ENCODE peak calls at places on chromosomes 11 and 22, in five cellular contexts. H, K, R, T and M are unnamed samples.

GRCh38 chr22:31969789-31970489 is 25.6 kb downstream of the YWHAH start:
- DNase-seq in H (peak), K (no peak), R (peak), T (peak), M (peak)

GRCh38 chr11:32333335-32333991 is 101.9 kb downstream of the WT1 start:
- DNase-seq in H (peak), K (peak), R (peak), T (peak), M (peak)

GRCh38 chr11:87878373-87878779 is 296.9 kb downstream of the RAB38 start:
- DNase-seq in H (peak), K (no peak), R (peak), T (peak), M (peak)

GRCh38 chr11:130180491-130180890 is 20.9 kb downstream of the ST14 start:
- DNase-seq in H (no peak), K (no peak), R (no peak), T (peak), M (peak)

GRCh38 chr11:69173925-69174591 is 18.3 kb downstream of the SMIM38 start:
- DNase-seq in H (no peak), K (no peak), R (peak), T (peak), M (peak)

GRCh38 chr22:27476729-27477128 is 324.8 kb downstream of the MN1 start:
- DNase-seq in H (peak), K (no peak), R (no peak), T (peak), M (peak)

GRCh38 chr11:2685051-2685450 is 14.7 kb downstream of the KCNQ1OT1 start:
- DNase-seq in H (no peak), K (no peak), R (no peak), T (no peak), M (no peak)

GRCh38 chr11:2885676-2886081 is at the start of gene CDKN1C:
- DNase-seq in H (peak), K (peak), R (no peak), T (peak), M (peak)

GRCh38 chr11:44865866-44866272 is 84.8 kb downstream of the TP53I11 start:
- DNase-seq in H (no peak), K (peak), R (no peak), T (no peak), M (no peak)

GRCh38 chr11:20443596-20443995 is 56.1 kb downstream of the PRMT3 start:
- DNase-seq in H (peak), K (no peak), R (no peak), T (peak), M (peak)

GRCh38 chr22:17847360-17848078 is 73.2 kb upstream of the BID start:
- DNase-seq in H (no peak), K (no peak), R (no peak), T (no peak), M (no peak)

GRCh38 chr22:24106385-24107381 is 74.6 kb upstream of the SUSD2 start:
- DNase-seq in H (peak), K (peak), R (no peak), T (peak), M (no peak)

GRCh38 chr11:94175545-94175944 is 46.9 kb downstream of the PANX1 start:
- DNase-seq in H (peak), K (no peak), R (no peak), T (peak), M (peak)

GRCh38 chr11:114290503-114291239 is 5.5 kb upstream of the NNMT start:
- DNase-seq in H (peak), K (no peak), R (no peak), T (peak), M (peak)

GRCh38 chr11:119306373-119306890 is 10.5 kb downstream of the MCAM start:
- DNase-seq in H (peak), K (no peak), R (no peak), T (peak), M (peak)

GRCh38 chr22:19673660-19674059 is 40.6 kb upstream of the SEPTIN5 start:
- DNase-seq in H (no peak), K (no peak), R (no peak), T (no peak), M (no peak)

GRCh38 chr22:49186756-49187155 is 640.9 kb downstream of the BRD1 start:
- DNase-seq in H (no peak), K (no peak), R (no peak), T (no peak), M (no peak)

GRCh38 chr11:130612291-130612802 is 163.9 kb downstream of the ADAMTS15 start:
- DNase-seq in H (peak), K (no peak), R (no peak), T (peak), M (peak)

GRCh38 chr11:95764267-95764898 is 25.2 kb downstream of the FAM76B start:
- DNase-seq in H (peak), K (no peak), R (peak), T (peak), M (peak)

GRCh38 chr11:3732671-3733070 is 61.5 kb upstream of the CHRNA10 start:
- DNase-seq in H (no peak), K (no peak), R (no peak), T (peak), M (peak)

GRCh38 chr22:22408731-22409696 is 99.5 kb downstream of the ZNF280B start:
- DNase-seq in H (peak), K (no peak), R (no peak), T (peak), M (peak)

GRCh38 chr22:31394326-31394725 is 5.1 kb upstream of the DRG1 start:
- DNase-seq in H (no peak), K (no peak), R (no peak), T (peak), M (peak)

GRCh38 chr22:40637181-40638150 is 947 bp upstream of the MRTFA start:
- DNase-seq in H (no peak), K (peak), R (no peak), T (no peak), M (no peak)

GRCh38 chr11:73445980-73446379 is 69.8 kb downstream of the RELT start:
- DNase-seq in H (no peak), K (no peak), R (no peak), T (no peak), M (no peak)

GRCh38 chr11:57746920-57747319 is 4.7 kb downstream of the BTBD18 start:
- DNase-seq in H (no peak), K (no peak), R (no peak), T (no peak), M (no peak)

GRCh38 chr22:35313311-35314121 is 13.8 kb downstream of the TOM1 start:
- DNase-seq in H (peak), K (no peak), R (peak), T (peak), M (peak)

GRCh38 chr22:48691431-48691851 is 1136.2 kb downstream of the BRD1 start:
- DNase-seq in H (no peak), K (peak), R (no peak), T (no peak), M (no peak)

GRCh38 chr11:75380716-75381420 is 18.4 kb upstream of the RPS3 start:
- DNase-seq in H (peak), K (no peak), R (no peak), T (no peak), M (no peak)

GRCh38 chr11:30585067-30585891 is 874 bp downstream of the MPPED2 start:
- DNase-seq in H (no peak), K (peak), R (no peak), T (no peak), M (no peak)

GRCh38 chr22:50191041-50191740 is 5.5 kb downstream of the TRABD start:
- DNase-seq in H (no peak), K (peak), R (no peak), T (no peak), M (no peak)

GRCh38 chr22:37069719-37070118 is 18.2 kb downstream of the KCTD17 start:
- DNase-seq in H (no peak), K (no peak), R (no peak), T (no peak), M (no peak)

GRCh38 chr11:117328414-117329010 is 858 bp downstream of the CEP164 start:
- DNase-seq in H (peak), K (no peak), R (no peak), T (peak), M (no peak)

GRCh38 chr11:25876456-25876965 is 455.4 kb upstream of the ANO3 start:
- DNase-seq in H (no peak), K (no peak), R (no peak), T (no peak), M (no peak)

GRCh38 chr22:47162865-47163264 is 400.4 kb downstream of the TBC1D22A start:
- DNase-seq in H (no peak), K (peak), R (no peak), T (no peak), M (no peak)

GRCh38 chr11:27388869-27389268 is 25.9 kb upstream of the CCDC34 start:
- DNase-seq in H (no peak), K (no peak), R (no peak), T (peak), M (no peak)

GRCh38 chr11:7204778-7205177 is 46.9 kb upstream of the SYT9 start:
- DNase-seq in H (peak), K (no peak), R (no peak), T (peak), M (peak)

GRCh38 chr11:120343429-120343828 is 7.2 kb downstream of the ARHGEF12 start:
- DNase-seq in H (no peak), K (no peak), R (no peak), T (no peak), M (no peak)

GRCh38 chr22:32175751-32176644 is 16.9 kb upstream of the C22orf42 start:
- DNase-seq in H (no peak), K (no peak), R (no peak), T (no peak), M (no peak)

GRCh38 chr11:45872513-45873356 is 12.7 kb upstream of the MAPK8IP1 start:
- DNase-seq in H (peak), K (no peak), R (peak), T (peak), M (peak)

GRCh38 chr11:1756791-1757771 is 6.6 kb downstream of the CTSD start:
- DNase-seq in H (no peak), K (peak), R (no peak), T (no peak), M (no peak)

DNA sequence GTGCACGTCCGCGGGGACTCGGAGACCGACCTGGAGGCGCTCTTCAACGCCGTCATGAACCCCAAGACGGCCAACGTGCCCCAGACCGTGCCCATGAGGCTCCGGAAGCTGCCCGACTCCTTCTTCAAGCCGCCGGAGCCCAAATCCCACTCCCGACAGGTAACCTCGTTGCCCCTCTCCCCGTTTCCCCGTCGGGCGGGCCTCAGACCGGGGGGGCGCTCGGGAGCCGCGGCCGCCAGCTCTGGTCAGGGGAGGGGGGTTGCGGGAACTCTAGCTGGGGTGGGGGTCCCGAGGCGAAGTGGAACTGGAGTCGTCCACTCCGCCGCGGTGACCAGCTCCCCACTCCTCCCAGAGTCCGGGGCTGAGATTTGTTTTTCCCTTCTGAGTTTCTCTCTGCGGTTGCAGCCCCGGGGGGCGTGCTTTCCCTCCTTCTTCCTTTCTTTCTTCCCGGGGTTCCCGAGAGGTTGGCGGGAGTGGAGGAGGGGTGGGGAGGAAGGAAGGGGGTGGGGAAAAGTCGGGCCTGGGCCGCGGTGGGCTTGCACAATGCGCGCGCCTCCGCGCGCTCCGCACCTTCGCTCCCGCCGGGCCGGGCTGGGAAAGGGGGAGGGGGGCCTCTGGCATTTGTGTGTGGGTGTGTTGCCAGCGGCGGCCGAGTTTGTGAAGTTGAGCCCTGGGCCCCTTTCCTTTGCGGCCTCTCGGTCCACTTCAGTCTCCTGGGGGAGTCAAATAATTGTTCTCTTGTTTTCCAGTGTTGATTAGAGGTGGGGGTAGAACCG is 952 bp downstream of the YAP1 start:
- DNase-seq in H (peak), K (peak), R (no peak), T (peak), M (peak)
- H3K4me3 ChIP-seq in H (peak), K (peak), R (peak), T (peak), M (peak)

DNA sequence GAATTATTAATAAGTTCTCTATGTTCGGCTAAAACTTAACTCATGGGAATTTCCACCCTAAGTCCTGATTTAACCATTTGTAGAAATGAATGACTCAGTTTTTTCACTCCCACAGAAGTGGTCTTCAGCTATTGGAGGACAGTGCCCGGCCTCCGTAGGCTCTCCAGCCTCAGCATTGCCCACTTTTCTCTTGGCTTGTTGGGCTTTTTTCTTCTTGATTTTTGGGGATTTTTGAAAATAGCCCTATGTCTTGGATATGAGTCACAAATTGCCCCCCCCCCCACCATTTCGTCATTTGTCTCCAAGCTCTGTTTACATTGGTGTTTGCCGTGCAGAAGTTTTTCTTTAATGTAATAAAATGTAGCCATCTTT is 66.7 kb downstream of the PACS1 start:
- DNase-seq in H (peak), K (no peak), R (no peak), T (peak), M (peak)
- H3K4me3 ChIP-seq in H (no peak), K (no peak), R (no peak), T (no peak), M (no peak)

GRCh38 chr22:21000215-21000986 is 1.5 kb downstream of the THAP7 start:
- DNase-seq in H (no peak), K (no peak), R (no peak), T (peak), M (no peak)

GRCh38 chr22:20999350-21000214 is 2.3 kb downstream of the THAP7 start:
- DNase-seq in H (no peak), K (no peak), R (no peak), T (no peak), M (no peak)

GRCh38 chr22:21001601-21002325 is at the start of gene THAP7:
- DNase-seq in H (peak), K (peak), R (peak), T (peak), M (peak)

GRCh38 chr22:21000987-21001600 is 824 bp downstream of the THAP7 start:
- DNase-seq in H (peak), K (no peak), R (no peak), T (peak), M (no peak)

GRCh38 chr22:21003782-21004181 is 1.9 kb upstream of the THAP7 start:
- DNase-seq in H (peak), K (no peak), R (no peak), T (no peak), M (no peak)
- H3K4me3 ChIP-seq in H (peak), K (no peak), R (no peak), T (peak), M (no peak)

GRCh38 chr11:60905047-60905446 is 1.3 kb downstream of the PRPF19 start:
- DNase-seq in H (no peak), K (no peak), R (no peak), T (no peak), M (no peak)
- H3K4me3 ChIP-seq in H (peak), K (peak), R (peak), T (peak), M (peak)

GRCh38 chr22:42340695-42341383 is 70.4 kb upstream of the TCF20 start:
- DNase-seq in H (no peak), K (no peak), R (no peak), T (no peak), M (no peak)

GRCh38 chr22:42343551-42344081 is 73.2 kb upstream of the TCF20 start:
- DNase-seq in H (no peak), K (no peak), R (no peak), T (no peak), M (no peak)

GRCh38 chr22:42343136-42343484 is 72.7 kb upstream of the TCF20 start:
- DNase-seq in H (no peak), K (no peak), R (no peak), T (no peak), M (no peak)

GRCh38 chr22:42341779-42342178 is 71.3 kb upstream of the TCF20 start:
- DNase-seq in H (no peak), K (no peak), R (no peak), T (no peak), M (no peak)

GRCh38 chr22:42342426-42343135 is 72.1 kb upstream of the TCF20 start:
- DNase-seq in H (no peak), K (no peak), R (no peak), T (no peak), M (no peak)
- H3K4me3 ChIP-seq in H (peak), K (peak), R (peak), T (peak), M (peak)

GRCh38 chr11:47980907-47981621 is 705 bp downstream of the PTPRJ start:
- DNase-seq in H (peak), K (peak), R (no peak), T (no peak), M (peak)

GRCh38 chr11:47981667-47982404 is 1.5 kb downstream of the PTPRJ start:
- DNase-seq in H (no peak), K (peak), R (no peak), T (no peak), M (no peak)

GRCh38 chr11:47980093-47980906 is at the start of gene PTPRJ:
- DNase-seq in H (peak), K (peak), R (no peak), T (peak), M (peak)

GRCh38 chr11:47977651-47978050 is 2.7 kb upstream of the PTPRJ start:
- DNase-seq in H (peak), K (no peak), R (no peak), T (no peak), M (no peak)

DNA sequence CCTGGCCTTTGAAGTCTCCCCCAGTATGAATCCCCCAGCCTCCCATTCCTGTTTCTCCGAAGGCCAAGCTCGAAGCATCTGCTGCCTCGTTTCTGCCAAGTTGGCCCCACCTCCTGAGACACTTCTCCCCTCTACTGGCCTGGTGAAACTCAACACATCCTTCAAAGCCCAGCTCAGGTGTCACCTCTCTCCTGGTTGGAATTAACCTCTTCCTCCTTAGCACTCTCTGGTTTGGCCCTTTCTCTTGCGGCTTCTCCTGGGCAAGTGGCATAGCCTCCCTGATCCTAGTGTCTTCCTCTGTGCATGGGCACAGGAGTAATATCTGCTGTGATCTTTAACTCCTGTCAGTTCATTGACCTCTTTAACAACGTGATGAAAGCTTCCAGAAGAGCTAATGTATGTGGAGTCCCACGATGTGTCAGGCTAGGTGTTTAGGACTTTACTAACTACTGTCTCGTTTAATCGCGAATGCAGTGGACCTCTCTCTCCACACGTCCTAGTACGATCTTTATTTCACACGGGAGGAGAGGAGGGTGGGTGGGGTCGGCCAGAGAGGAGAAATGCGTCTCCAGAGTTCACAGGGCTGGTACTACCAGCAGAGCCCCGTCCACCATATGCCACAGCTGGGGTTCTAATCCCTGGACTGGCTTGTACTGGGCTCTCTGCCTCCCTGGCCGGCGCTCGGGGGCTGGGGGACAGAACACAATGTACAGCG is 824 bp upstream of the PTPRJ start:
- DNase-seq in H (peak), K (no peak), R (no peak), T (no peak), M (no peak)
- H3K4me3 ChIP-seq in H (peak), K (peak), R (peak), T (peak), M (peak)